ENCODE peak calls at places on chromosomes 4 and X, in nine cellular contexts. A is D341Med; P is brain microvascular endothelial cell; G is dorsolateral prefrontal cortex; U is stimulated activated naive CD8-positive, alpha-beta T cell treated with anti-CD3 and anti-CD28 coated beads, Interleukin-15, Interleukin-2, amounts not matched to agents 100 U/mL and 50 U/mL, for 24 hours; X is nucleus accumbens; D is cerebellar cortex; E is CD4-positive, alpha-beta T cell; I is SJSA1. M is an unnamed sample.

GRCh38 chr4:138864961-138865720 is 150.4 kb upstream of the NOCT start:
- DNase-seq in A (no peak), P (no peak), G (no peak), U (no peak), X (no peak), D (no peak), E (no peak), I (no peak), M (no peak)

GRCh38 chr4:2412534-2412884 is 5.9 kb downstream of the ZFYVE28 start:
- DNase-seq in A (no peak), P (no peak), G (no peak), U (peak), X (no peak), D (no peak), E (peak), I (no peak), M (peak)

GRCh38 chr4:167339781-167340180 is 105.5 kb upstream of the SPOCK3 start:
- DNase-seq in A (no peak), P (no peak), G (no peak), U (no peak), X (no peak), D (no peak), E (no peak), I (no peak), M (no peak)

GRCh38 chrX:38312436-38312835 is 14.9 kb downstream of the RPGR start:
- DNase-seq in A (no peak), P (peak), G (no peak), U (no peak), X (no peak), D (no peak), E (no peak), I (peak), M (no peak)

GRCh38 chr4:2891294-2891693 is 47.6 kb downstream of the ADD1 start:
- DNase-seq in A (no peak), P (peak), G (no peak), U (no peak), X (no peak), D (no peak), E (no peak), I (no peak), M (no peak)

GRCh38 chrX:2751291-2751690 is 549 bp upstream of the XG start:
- DNase-seq in A (no peak), P (no peak), G (no peak), U (no peak), X (no peak), D (no peak), E (no peak), I (no peak), M (no peak)

GRCh38 chr4:108473163-108473720 is 147.1 kb upstream of the RPL34 start:
- DNase-seq in A (no peak), P (no peak), G (no peak), U (no peak), X (no peak), D (no peak), E (no peak), I (no peak), M (no peak)

GRCh38 chrX:129748265-129748664 is 9.5 kb downstream of the XPNPEP2 start:
- DNase-seq in A (no peak), P (no peak), G (no peak), U (no peak), X (no peak), D (no peak), E (no peak), I (no peak), M (no peak)

GRCh38 chrX:10159069-10159468 is 2.3 kb downstream of the CLCN4 start:
- DNase-seq in A (peak), P (no peak), G (peak), U (no peak), X (peak), D (peak), E (no peak), I (no peak), M (no peak)

M was measured in activated CD8-positive, alpha-beta T cell treated with anti-CD3 and anti-CD28 coated beads, Interleukin-2, amount 10 ng/mL, durations not matched to agents 7 days and 5 days.